ENCODE peak calls at places on chromosomes 13 and 19, in six cellular contexts. A, K, I, Y, Z and J are unnamed samples.
A peak's percentile ranks its signal among the peaks of the same experiment; 100 is the strongest.

GRCh38 chr19:14434543-14435319 is 1.6 kb downstream of the PKN1 start:
- DNase-seq in A (no peak), K (no peak), I (peak; percentile 86), Y (peak; percentile 73), Z (no peak), J (peak; percentile 86)

GRCh38 chr13:37107868-37108267 is 2.4 kb upstream of the CSNK1A1L start:
- DNase-seq in A (no peak), K (no peak), I (no peak), Y (no peak), Z (no peak), J (no peak)

GRCh38 chr13:109479991-109480696 is 306.2 kb downstream of the IRS2 start:
- DNase-seq in A (no peak), K (no peak), I (peak; percentile 65), Y (no peak), Z (no peak), J (no peak)

GRCh38 chr13:40539954-40540706 is 126.3 kb downstream of the FOXO1 start:
- DNase-seq in A (no peak), K (no peak), I (peak; percentile 43), Y (no peak), Z (no peak), J (no peak)

GRCh38 chr19:33063356-33064116 is 1.2 kb downstream of the RHPN2 start:
- DNase-seq in A (peak; percentile 13), K (peak; percentile 60), I (peak; percentile 60), Y (no peak), Z (no peak), J (no peak)

GRCh38 chr19:22052644-22053013 is 345 bp downstream of the ZNF257 start:
- DNase-seq in A (peak; percentile 19), K (no peak), I (no peak), Y (no peak), Z (peak; percentile 17), J (no peak)

GRCh38 chr13:109154546-109154945 is 525.1 kb downstream of the MYO16 start:
- DNase-seq in A (no peak), K (no peak), I (no peak), Y (no peak), Z (no peak), J (no peak)

GRCh38 chr19:45515807-45516401 is 8.6 kb downstream of the VASP start:
- DNase-seq in A (no peak), K (no peak), I (no peak), Y (no peak), Z (no peak), J (peak; percentile 31)

GRCh38 chr19:43695985-43696729 is 19.7 kb upstream of the IRGC start:
- DNase-seq in A (no peak), K (no peak), I (no peak), Y (no peak), Z (no peak), J (no peak)

GRCh38 chr19:55171440-55171839 is 5.0 kb upstream of the DNAAF3 start:
- DNase-seq in A (no peak), K (no peak), I (no peak), Y (no peak), Z (no peak), J (no peak)

GRCh38 chr13:20521388-20521787 is 4.3 kb downstream of the CRYL1 start:
- DNase-seq in A (no peak), K (no peak), I (no peak), Y (no peak), Z (no peak), J (no peak)

GRCh38 chr13:44231786-44232516 is 141.7 kb upstream of the SERP2 start:
- DNase-seq in A (no peak), K (peak; percentile 62), I (peak; percentile 90), Y (no peak), Z (peak; percentile 22), J (peak; percentile 47)

GRCh38 chr13:28753208-28753892 is 34.6 kb upstream of the SLC46A3 start:
- DNase-seq in A (no peak), K (peak; percentile 50), I (peak; percentile 79), Y (no peak), Z (no peak), J (no peak)

GRCh38 chr13:39578821-39579291 is 24.1 kb downstream of the LHFPL6 start:
- DNase-seq in A (peak; percentile 58), K (no peak), I (no peak), Y (no peak), Z (no peak), J (no peak)

GRCh38 chr19:39133431-39134270 is 8.1 kb downstream of the PAK4 start:
- DNase-seq in A (no peak), K (no peak), I (no peak), Y (no peak), Z (no peak), J (no peak)

GRCh38 chr13:99161512-99161911 is 39.1 kb upstream of the UBAC2 start:
- DNase-seq in A (no peak), K (no peak), I (no peak), Y (no peak), Z (no peak), J (no peak)

GRCh38 chr13:31168166-31168565 is 6.5 kb upstream of the HSPH1 start:
- DNase-seq in A (no peak), K (no peak), I (no peak), Y (no peak), Z (no peak), J (no peak)

GRCh38 chr19:52214241-52214640 is 24.4 kb downstream of the PPP2R1A start:
- DNase-seq in A (no peak), K (no peak), I (no peak), Y (no peak), Z (no peak), J (no peak)

GRCh38 chr19:45424191-45425058 is 708 bp upstream of the ERCC1 start:
- DNase-seq in A (peak; percentile 52), K (peak; percentile 76), I (peak; percentile 87), Y (peak; percentile 48), Z (peak; percentile 47), J (peak; percentile 63)

GRCh38 chr19:2154587-2155075 is 3.3 kb upstream of the AP3D1 start:
- DNase-seq in A (no peak), K (no peak), I (peak; percentile 10), Y (no peak), Z (no peak), J (no peak)

GRCh38 chr19:16118489-16119033 is 6.9 kb downstream of the RAB8A start:
- DNase-seq in A (peak; percentile 96), K (no peak), I (no peak), Y (no peak), Z (peak; percentile 85), J (peak; percentile 70)

GRCh38 chr19:15175609-15176008 is 25.2 kb downstream of the NOTCH3 start:
- DNase-seq in A (no peak), K (no peak), I (no peak), Y (no peak), Z (no peak), J (no peak)

DNA sequence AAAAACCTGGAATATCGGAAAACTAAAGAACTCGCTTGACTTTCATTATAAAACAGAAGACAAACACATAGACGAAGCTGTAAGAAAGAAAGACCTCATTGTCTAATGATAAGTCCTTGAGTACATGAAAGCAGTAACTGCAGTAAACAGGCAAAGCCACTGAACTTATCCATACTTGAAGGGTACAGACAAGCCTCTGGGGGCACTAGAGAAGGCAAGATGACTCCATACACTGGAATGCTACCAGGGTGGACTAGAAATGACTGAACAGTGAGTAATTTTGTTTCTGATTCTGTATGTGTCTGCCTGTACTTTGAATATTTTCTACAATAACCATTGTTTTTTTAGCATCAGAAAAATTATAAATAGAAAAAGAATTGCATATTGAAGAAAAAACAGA is 507.9 kb downstream of the UQCRFS1 start:
- DNase-seq in A (peak; percentile 9), K (no peak), I (peak; percentile 66), Y (no peak), Z (no peak), J (no peak)
- TF ChIP-seq CTCF in A (peak; percentile 50), K (peak; percentile 58), I (peak; percentile 44), Y (no peak), Z (no peak), J (no peak)

GRCh38 chr19:13082192-13083007 is 20.3 kb downstream of the LYL1 start:
- DNase-seq in A (no peak), K (no peak), I (peak; percentile 67), Y (no peak), Z (no peak), J (no peak)
- TF ChIP-seq CTCF in A (peak; percentile 68), K (peak; percentile 42), I (peak; percentile 42), Y (no peak), Z (no peak), J (no peak)

GRCh38 chr19:17725422-17726078 is 6.3 kb downstream of the MAP1S start:
- DNase-seq in A (no peak), K (peak; percentile 86), I (no peak), Y (no peak), Z (no peak), J (peak; percentile 22)
- TF ChIP-seq CTCF in A (peak; percentile 83), K (peak; percentile 85), I (peak; percentile 27), Y (peak; percentile 16), Z (no peak), J (peak; percentile 57)

DNA sequence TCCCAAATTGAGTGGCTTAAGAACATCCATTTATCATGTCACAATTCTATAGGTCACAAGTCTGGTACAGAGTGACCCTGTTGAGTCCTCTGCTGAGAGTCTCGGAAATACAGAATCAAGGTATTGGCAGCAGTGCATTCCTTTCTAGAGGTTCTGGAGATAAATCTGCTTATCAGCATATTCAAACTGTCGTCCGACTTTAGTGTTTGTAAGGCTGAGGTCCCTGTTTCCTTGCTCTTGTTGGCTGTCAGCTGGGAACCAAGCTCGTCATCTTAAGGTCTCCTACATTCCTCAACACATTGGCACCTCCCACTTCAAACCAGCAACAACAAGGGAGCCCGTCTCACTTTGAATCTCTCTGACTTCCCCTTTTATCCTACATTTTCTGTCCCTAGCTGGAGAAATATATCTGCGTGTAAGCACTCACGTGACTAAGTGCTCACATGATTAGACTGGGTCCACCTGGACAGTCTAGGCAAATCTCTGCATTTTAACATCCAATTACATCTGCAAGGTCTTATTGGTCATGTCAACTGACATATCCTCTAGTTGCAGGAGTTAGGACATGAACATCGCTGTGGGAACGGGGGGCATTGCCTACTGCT is 886.8 kb downstream of the PCDH9 start:
- DNase-seq in A (no peak), K (no peak), I (peak; percentile 8), Y (no peak), Z (no peak), J (no peak)
- TF ChIP-seq CTCF in A (no peak), K (no peak), I (no peak), Y (no peak), Z (no peak), J (no peak)

GRCh38 chr13:113802090-113802531 is 43.1 kb downstream of the TMEM255B start:
- DNase-seq in A (no peak), K (peak; percentile 81), I (peak; percentile 82), Y (no peak), Z (no peak), J (no peak)
- TF ChIP-seq CTCF in A (no peak), K (peak; percentile 21), I (no peak), Y (no peak), Z (no peak), J (no peak)

DNA sequence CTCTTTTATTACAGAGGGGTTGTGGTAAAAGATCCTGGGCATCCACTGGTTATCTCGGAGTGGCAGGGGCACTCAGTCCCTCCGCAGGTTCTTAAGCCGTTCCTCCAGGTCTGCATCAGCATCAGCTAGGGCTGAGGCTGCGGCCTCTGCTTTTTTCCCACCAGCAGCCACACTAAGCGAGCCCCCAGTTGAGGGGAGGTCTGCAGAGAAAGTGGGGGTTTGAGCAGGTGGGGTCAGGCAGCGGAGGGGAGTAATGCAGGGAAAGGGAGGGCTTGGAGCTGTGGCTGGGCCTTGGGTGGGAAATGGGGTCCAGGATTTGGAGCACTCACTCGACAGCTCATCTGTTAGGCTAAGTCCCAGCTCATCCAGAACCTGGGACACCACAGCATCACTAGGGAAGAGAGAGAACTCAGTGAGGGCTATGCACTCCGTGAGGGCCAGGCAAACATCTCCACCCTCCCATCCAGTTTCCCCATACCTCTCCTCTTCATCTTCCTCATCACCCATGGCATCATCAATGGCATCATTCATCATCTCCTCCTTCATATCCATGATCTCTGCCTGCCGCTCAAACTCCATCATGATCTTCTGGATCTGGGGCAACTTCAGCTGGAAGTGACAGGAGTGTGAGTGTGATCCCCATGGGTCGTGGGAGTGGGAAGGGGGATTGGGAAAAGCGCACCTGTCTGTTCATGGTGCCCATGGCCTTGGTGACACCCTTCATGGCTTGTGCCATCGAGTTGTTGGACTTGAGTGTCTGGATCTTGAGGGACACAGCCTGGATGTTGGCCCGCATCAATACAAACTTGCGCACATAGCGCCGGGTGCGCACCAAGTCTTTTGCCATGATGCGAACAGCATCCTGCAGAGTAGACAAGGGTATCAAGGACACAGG is 3.1 kb downstream of the CHMP2A start:
- DNase-seq in A (no peak), K (no peak), I (peak; percentile 4), Y (no peak), Z (no peak), J (no peak)
- TF ChIP-seq CTCF in A (no peak), K (no peak), I (no peak), Y (no peak), Z (no peak), J (no peak)